ENCODE peak calls at places on chromosomes 5 and 9, in six cellular contexts. I, Q, R, S, N and Y are unnamed samples. For H3K9me3, the result is how much of the 10 kb centered on the place peaks cover.

GRCh38 chr9:86720893-86721698 is 226.2 kb downstream of the GAS1 start:
- DNase-seq in I (no peak), Q (peak), R (no peak), S (no peak), N (peak), Y (peak)

GRCh38 chr5:58259685-58260152 is 200.2 kb downstream of the PLK2 start:
- DNase-seq in I (no peak), Q (no peak), R (no peak), S (no peak), N (peak), Y (no peak)

GRCh38 chr9:137818286-137818685 is 59.3 kb upstream of the CACNA1B start:
- DNase-seq in I (no peak), Q (no peak), R (no peak), S (no peak), N (no peak), Y (no peak)

GRCh38 chr9:35311891-35312639 is 150.3 kb downstream of the UNC13B start:
- DNase-seq in I (no peak), Q (no peak), R (no peak), S (no peak), N (no peak), Y (peak)

GRCh38 chr5:120615967-120616645 is 152.0 kb downstream of the PRR16 start:
- DNase-seq in I (no peak), Q (no peak), R (no peak), S (peak), N (peak), Y (no peak)

GRCh38 chr5:87229780-87230179 is 37.9 kb upstream of the RASA1 start:
- DNase-seq in I (no peak), Q (no peak), R (no peak), S (no peak), N (peak), Y (no peak)

GRCh38 chr5:176543428-176544182 is 5.5 kb upstream of the CDHR2 start:
- DNase-seq in I (peak), Q (peak), R (no peak), S (peak), N (no peak), Y (peak)

GRCh38 chr5:150131978-150132694 is 23.5 kb downstream of the PDGFRB start:
- DNase-seq in I (peak), Q (no peak), R (no peak), S (no peak), N (no peak), Y (peak)

GRCh38 chr9:23254404-23255184 is 571.4 kb downstream of the ELAVL2 start:
- DNase-seq in I (no peak), Q (no peak), R (no peak), S (peak), N (no peak), Y (no peak)

GRCh38 chr5:131720714-131721113 is 76.1 kb downstream of the FNIP1 start:
- DNase-seq in I (no peak), Q (no peak), R (no peak), S (no peak), N (peak), Y (no peak)

GRCh38 chr9:88044200-88044599 is 69.9 kb upstream of the CDK20 start:
- DNase-seq in I (no peak), Q (no peak), R (no peak), S (peak), N (no peak), Y (no peak)
- H3K9me3 ChIP-seq in I (under half), Q (under half), R (under half), S (under half), N (under half), Y (under half)

GRCh38 chr5:13356226-13356625 is 588.3 kb downstream of the DNAH5 start:
- DNase-seq in I (no peak), Q (no peak), R (no peak), S (no peak), N (peak), Y (no peak)

GRCh38 chr5:13348568-13348967 is 595.9 kb downstream of the DNAH5 start:
- DNase-seq in I (no peak), Q (no peak), R (no peak), S (no peak), N (peak), Y (no peak)

GRCh38 chr5:13346401-13346800 is 598.1 kb downstream of the DNAH5 start:
- DNase-seq in I (no peak), Q (no peak), R (no peak), S (no peak), N (peak), Y (no peak)

GRCh38 chr5:13354611-13355010 is 589.9 kb downstream of the DNAH5 start:
- DNase-seq in I (no peak), Q (no peak), R (no peak), S (no peak), N (peak), Y (no peak)

DNA sequence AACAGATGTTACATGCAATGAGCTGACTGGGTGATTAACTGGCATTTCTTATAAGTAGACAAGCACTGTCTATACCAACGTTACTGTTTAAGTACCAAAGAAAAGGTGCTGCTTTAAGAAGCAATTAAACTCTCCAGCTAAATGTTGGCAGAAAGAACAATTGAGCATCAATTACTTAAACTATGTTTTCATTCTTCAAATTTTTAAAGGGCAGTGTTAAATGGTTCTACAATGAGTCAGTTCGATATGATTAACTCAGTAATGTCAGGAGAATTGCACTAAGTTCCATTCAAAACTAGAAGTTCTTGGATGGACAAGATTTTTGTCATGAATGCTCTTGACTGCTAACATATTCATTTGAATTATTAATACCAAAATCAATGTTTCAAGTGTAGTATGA is 593.7 kb downstream of the DNAH5 start:
- DNase-seq in I (no peak), Q (no peak), R (no peak), S (no peak), N (peak), Y (no peak)
- H3K9me3 ChIP-seq in I (under half), Q (under half), R (under half), S (under half), N (under half), Y (under half)

DNA sequence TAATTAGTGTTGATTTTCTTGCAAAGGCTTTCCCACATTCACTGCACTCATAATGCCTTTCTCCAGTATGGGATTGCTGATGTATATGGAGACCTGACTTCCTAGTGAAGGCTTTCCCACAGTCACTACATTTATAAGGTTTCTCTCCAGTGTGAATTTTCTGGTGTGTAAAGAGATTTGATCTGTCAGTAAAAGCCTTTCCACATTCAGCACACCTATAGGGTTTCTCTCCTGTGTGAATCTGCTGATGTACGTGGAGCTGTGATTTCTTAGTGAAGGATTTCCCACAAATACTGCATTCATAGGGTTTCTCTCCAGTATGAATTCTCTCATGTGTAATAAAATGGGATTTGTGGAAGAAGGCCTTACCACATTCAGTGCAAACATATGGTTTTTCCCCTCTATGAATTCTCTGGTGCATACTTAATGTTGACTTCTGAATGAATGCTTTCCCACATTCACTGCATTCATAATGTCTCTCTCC is 31.1 kb downstream of the ZNF484 start:
- DNase-seq in I (no peak), Q (no peak), R (no peak), S (no peak), N (no peak), Y (no peak)
- H3K9me3 ChIP-seq in I (under half), Q (half or more), R (under half), S (under half), N (under half), Y (under half)

DNA sequence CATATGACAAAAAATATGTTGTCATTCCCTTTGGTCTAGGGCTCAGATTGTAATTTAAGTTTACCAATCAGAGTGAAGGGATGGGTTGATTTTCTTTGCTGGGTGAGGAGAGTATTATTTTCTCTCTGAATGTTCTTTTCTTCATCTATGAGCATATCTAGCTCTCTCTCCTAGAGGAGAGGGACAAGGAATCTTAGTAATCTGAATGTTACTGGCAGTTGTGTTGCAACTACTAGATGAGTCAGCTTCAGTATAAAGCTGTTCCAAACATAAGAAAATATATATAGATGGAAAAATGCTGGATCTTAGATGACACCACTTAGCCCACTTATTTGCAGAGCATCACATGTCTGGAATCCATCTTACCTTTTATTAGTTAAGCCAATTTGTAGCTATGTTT is 259.3 kb downstream of the TUSC1 start:
- DNase-seq in I (no peak), Q (no peak), R (no peak), S (no peak), N (no peak), Y (no peak)
- H3K9me3 ChIP-seq in I (under half), Q (under half), R (under half), S (under half), N (under half), Y (under half)

DNA sequence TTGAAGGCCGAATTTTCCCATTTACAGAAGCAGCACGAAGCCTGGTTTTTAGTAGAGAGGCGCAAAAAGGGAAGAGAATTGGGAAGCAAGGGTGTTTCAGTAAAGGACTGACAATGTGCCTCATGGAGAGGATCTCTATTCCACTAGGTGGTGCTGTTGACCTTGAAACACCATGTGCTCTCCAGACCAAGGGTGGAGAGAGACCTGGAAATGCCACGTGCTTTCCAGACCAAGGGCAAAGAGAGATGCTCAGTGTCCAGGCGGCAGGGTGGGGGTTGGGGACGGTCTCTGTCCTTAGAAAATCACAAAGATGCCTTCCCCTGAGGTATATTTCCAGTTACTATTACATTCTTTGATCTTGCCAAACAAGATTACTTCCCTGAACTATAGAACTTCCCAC is 425.3 kb downstream of the CSNK1G3 start:
- DNase-seq in I (peak), Q (no peak), R (no peak), S (peak), N (peak), Y (peak)
- H3K9me3 ChIP-seq in I (under half), Q (under half), R (under half), S (under half), N (under half), Y (under half)

GRCh38 chr9:8434621-8435020 is 635.0 kb upstream of the DMAC1 start:
- DNase-seq in I (no peak), Q (no peak), R (no peak), S (no peak), N (no peak), Y (no peak)

GRCh38 chr9:8437259-8437658 is 637.7 kb upstream of the DMAC1 start:
- DNase-seq in I (no peak), Q (no peak), R (no peak), S (no peak), N (no peak), Y (no peak)

GRCh38 chr9:8437878-8438277 is 638.3 kb upstream of the DMAC1 start:
- DNase-seq in I (no peak), Q (no peak), R (no peak), S (no peak), N (no peak), Y (no peak)

GRCh38 chr9:8432224-8432623 is 632.6 kb upstream of the DMAC1 start:
- DNase-seq in I (no peak), Q (no peak), R (no peak), S (no peak), N (no peak), Y (no peak)

GRCh38 chr9:8436791-8437190 is 637.2 kb upstream of the DMAC1 start:
- DNase-seq in I (no peak), Q (no peak), R (no peak), S (no peak), N (no peak), Y (no peak)
- H3K9me3 ChIP-seq in I (under half), Q (under half), R (under half), S (under half), N (under half), Y (under half)

GRCh38 chr9:103281126-103281525 is 286.0 kb downstream of the CYLC2 start:
- DNase-seq in I (no peak), Q (no peak), R (no peak), S (no peak), N (no peak), Y (no peak)
- H3K9me3 ChIP-seq in I (under half), Q (under half), R (under half), S (under half), N (under half), Y (under half)

DNA sequence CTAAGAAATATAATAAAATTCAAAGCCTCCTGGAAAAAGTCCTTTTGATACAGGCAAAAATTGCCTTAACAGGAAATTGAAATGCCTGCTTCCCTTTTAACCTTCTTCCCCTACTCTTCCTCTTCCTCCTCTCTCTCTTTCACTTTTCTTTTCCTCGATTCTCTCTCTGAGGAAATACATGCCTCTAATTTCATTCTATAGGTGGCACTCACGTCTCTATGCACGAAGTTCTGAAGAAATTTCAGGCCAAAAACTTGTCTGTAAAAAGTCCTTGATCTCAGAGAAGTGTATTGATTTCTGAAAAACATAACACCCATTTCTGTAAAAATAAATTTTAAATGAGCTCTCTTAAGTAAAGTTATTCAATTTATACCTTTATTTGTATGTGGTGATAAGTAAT is 371.7 kb upstream of the IRX4 start:
- DNase-seq in I (no peak), Q (no peak), R (no peak), S (no peak), N (no peak), Y (no peak)
- H3K9me3 ChIP-seq in I (under half), Q (under half), R (under half), S (under half), N (under half), Y (under half)

GRCh38 chr5:141363952-141364660 is at the start of gene PCDHGA5:
- DNase-seq in I (no peak), Q (no peak), R (no peak), S (no peak), N (peak), Y (no peak)
- H3K9me3 ChIP-seq in I (under half), Q (under half), R (half or more), S (under half), N (half or more), Y (under half)

GRCh38 chr5:8693341-8693844 is 824.4 kb downstream of the MTRR start:
- DNase-seq in I (no peak), Q (no peak), R (no peak), S (no peak), N (no peak), Y (no peak)
- H3K9me3 ChIP-seq in I (under half), Q (under half), R (under half), S (under half), N (under half), Y (under half)